ENCODE peak calls at places on chromosomes 2 and 18, in four cellular contexts. F, N, X and U are unnamed samples. For H3K27me3 and H3K4me1, the result is how much of the 10 kb centered on the place peaks cover.

GRCh38 chr2:73202156-73203054 is at the start of gene NOTO:
- DNase-seq in N (peak), X (no peak), F (peak), U (no peak)

GRCh38 chr18:47772374-47773248 is 157.8 kb downstream of the SMAD2 start:
- DNase-seq in X (peak), F (peak), N (peak), U (peak)

GRCh38 chr2:173355866-173356508 is 1.3 kb downstream of the CDCA7 start:
- DNase-seq in N (no peak), F (peak), X (no peak), U (peak)

GRCh38 chr2:37630778-37631177 is 40.7 kb downstream of the CDC42EP3 start:
- DNase-seq in F (no peak), N (no peak), X (no peak), U (no peak)

GRCh38 chr2:127228102-127228501 is 8.0 kb upstream of the CYP27C1 start:
- DNase-seq in X (no peak), N (no peak), F (no peak), U (no peak)

GRCh38 chr18:50836521-50836957 is 16.7 kb upstream of the MRO start:
- DNase-seq in N (no peak), X (peak), F (no peak), U (peak)

GRCh38 chr2:160419776-160420521 is 73.7 kb downstream of the RBMS1 start:
- DNase-seq in X (no peak), N (no peak), F (no peak), U (no peak)

GRCh38 chr2:96768083-96768561 is 7.4 kb downstream of the CNNM4 start:
- DNase-seq in F (no peak), X (no peak), N (no peak), U (no peak)

GRCh38 chr18:79951545-79952456 is at the start of gene SLC66A2:
- DNase-seq in F (peak), X (peak), N (peak), U (no peak)

GRCh38 chr18:23689031-23689615 is at the start of gene LAMA3:
- DNase-seq in F (peak), X (peak), N (peak), U (no peak)

DNA sequence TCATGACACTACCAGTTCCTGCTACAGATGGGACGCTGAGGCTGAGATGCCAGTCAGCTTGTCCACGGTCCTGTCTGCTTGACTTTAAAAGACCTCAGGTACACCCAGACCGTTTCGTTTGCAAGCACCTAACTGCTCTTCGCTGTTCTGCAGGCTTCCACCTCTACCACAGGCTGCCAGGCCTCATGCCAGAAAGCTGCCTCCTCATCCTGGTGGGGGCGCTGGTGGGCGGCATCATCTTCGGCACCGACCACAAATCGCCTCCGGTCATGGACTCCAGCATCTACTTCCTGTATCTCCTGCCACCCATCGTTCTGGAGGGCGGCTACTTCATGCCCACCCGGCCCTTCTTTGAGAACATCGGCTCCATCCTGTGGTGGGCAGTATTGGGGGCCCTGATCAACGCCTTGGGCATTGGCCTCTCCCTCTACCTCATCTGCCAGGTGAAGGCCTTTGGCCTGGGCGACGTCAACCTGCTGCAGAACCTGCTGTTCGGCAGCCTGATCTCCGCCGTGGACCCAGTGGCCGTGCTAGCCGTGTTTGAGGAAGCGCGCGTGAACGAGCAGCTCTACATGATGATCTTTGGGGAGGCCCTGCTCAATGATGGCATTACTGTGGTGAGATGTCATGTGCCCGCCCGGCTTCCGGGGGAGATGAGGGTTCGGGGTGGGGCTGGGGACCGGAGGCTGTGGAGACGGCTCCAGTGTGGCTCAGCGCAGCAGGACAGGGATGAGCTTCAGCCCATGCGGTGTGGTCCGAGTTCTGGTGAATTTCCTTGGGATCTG is 5.9 kb downstream of the SLC9A4 start:
- DNase-seq in N (peak), X (no peak), F (peak), U (no peak)
- H3K27me3 ChIP-seq in N (under half), X (under half), F (under half), U (under half)

DNA sequence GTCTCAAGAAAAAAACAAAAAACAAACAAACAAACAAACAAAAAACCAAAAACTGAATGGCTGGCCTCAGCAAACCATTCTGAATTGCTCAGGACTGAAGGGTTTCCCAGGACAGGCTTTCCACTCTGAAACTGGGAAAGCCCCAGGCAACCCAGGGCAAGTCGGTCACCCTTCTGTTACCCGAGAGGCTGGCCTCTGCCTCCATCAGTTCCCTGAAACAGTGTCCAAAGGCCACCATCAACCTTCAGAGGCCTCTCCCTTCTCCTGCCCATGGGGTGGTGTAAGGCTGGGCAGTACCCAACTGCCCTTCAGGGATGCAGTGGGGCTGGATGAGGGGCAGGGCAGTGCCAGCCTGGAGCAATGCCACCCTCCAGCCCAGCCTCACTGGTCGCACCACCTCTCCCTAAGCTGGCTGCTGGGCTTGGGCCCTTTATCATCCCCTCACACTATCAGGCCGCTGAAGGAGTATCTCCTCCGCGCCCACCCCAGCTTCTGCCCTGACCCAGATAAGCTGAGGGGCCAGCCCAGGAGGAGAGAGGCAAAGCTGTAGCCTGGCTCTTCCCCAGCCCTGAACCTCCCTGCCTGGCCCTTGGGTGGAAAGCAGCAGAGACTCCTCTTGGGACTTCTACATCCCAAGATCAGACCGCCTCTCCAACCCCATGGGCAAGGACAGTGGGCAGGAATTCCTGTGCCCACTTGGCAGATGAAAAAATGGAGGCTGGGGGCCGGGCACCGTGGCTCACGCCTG is 35.9 kb downstream of the ZFP36L2 start:
- DNase-seq in F (no peak), N (peak), X (no peak), U (no peak)
- H3K4me1 ChIP-seq in F (under half), N (under half), X (under half), U (under half)

DNA sequence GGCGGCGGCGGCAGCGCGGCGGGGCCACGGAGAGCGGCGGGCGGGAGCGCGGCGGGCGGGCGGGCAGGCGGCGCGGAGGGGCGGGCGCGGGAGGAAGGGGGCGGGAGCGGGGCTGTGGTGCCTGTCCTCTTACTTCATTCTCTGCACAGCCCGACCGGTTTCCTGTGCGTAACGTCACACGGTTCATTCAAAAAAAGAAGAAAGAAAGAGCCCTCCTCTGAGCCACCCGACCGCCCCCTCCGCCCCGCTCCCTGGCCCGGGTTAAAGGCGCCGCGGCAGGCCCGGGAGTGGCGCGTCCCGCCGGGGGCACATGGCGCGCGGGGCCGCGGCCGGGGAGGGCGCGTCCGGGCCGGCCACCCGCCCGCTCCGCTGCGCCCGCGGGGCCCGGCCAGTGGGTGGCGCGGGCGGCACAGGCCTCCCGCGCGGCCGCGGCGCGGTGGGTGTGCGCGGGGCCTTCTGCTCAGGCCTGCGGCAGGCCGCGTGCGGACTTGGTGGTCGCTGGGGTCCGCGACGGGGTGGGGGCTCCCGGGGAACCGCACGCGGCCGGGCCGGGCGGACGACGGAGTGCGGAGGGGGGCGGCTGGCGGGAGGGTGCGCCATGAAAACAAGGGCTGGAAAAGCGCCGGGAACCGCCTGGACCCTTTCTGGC is 596 bp upstream of the BCL2 start:
- DNase-seq in F (peak), N (peak), X (peak), U (peak)
- H3K27me3 ChIP-seq in F (under half), N (under half), X (under half), U (under half)

GRCh38 chr18:13598591-13598990 is 127.8 kb downstream of the FAM210A start:
- DNase-seq in N (no peak), X (no peak), F (no peak), U (no peak)

GRCh38 chr18:13597068-13597467 is 129.3 kb downstream of the FAM210A start:
- DNase-seq in F (no peak), X (no peak), N (no peak), U (no peak)
- H3K4me1 ChIP-seq in F (under half), X (under half), N (under half), U (under half)

DNA sequence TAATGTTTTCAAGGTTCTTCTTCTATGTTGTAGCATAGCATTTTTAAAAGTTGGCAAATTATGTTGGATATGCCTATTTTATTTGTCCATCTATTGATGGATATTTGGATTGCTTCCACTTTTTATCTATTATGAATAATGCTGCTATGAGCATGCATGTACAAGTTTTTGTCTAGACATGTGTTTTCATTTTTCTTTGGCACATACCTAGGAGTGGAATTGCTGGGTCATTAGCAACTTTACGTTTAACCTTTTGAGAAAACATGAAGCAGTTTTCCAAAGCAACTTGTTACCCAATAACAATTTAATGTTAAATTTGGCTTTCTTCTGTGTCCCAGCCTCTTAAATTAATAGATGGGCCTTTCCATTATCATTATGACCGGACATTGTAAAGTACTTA is 30.3 kb downstream of the DNAH6 start:
- DNase-seq in X (no peak), F (no peak), N (no peak), U (peak)
- H3K27me3 ChIP-seq in X (under half), F (under half), N (under half), U (under half)

GRCh38 chr2:42971947-42972736 is 179.8 kb upstream of the HAAO start:
- DNase-seq in F (peak), X (peak), N (no peak), U (peak)
- H3K4me1 ChIP-seq in F (under half), X (under half), N (under half), U (under half)

DNA sequence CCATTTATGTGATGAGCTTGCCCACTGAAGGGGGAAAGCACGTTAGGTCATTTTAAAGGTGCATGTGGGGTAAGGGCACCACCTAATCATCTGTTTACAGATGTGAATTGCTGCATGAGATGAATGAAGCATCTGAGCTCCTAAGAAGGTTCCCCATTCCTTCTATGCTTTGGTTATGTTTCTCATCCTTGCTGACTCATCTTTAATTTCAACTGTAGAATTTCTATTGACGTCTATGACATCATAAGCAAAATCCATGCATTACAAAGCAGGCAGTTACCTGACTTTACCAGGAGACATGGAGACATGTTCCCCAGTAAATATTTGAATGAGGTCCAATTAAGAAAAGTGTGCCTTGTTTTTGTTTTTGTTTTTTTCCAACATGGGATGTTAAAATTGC is 2.8 kb downstream of the SNTG2 start:
- DNase-seq in N (no peak), X (no peak), F (no peak), U (no peak)
- H3K27me3 ChIP-seq in N (under half), X (under half), F (under half), U (under half)

DNA sequence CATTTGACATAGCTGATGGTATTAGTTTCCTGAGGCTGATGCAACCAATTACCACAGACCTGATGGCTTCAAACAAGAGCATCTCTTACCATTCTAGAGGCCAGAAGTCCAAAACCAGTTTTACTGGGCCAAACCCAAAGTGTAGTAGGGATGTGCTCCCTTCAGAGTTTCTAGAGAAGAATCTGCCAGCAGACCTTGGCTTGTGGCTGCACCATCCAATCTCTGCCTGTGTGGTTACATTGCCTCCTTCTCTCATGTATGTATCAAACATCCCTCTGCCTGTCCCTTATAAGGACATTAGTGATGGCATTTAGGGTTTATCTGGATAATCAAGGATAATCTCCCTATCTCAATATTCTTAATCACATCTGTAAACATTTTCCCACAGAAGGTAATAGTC is 4.5 kb upstream of the SNRNP27 start:
- DNase-seq in N (no peak), X (no peak), F (no peak), U (no peak)
- H3K4me1 ChIP-seq in N (under half), X (under half), F (under half), U (under half)

GRCh38 chr2:62370304-62371250 is 135.4 kb downstream of the TMEM17 start:
- DNase-seq in F (no peak), N (no peak), X (no peak), U (no peak)
- H3K27me3 ChIP-seq in F (under half), N (under half), X (under half), U (under half)

GRCh38 chr2:74501335-74502071 is 2.1 kb upstream of the LBX2 start:
- DNase-seq in X (no peak), N (no peak), F (peak), U (no peak)
- H3K4me1 ChIP-seq in X (under half), N (under half), F (under half), U (under half)